ENCODE peak calls at places on chromosomes 2 and 18, in four cellular contexts. B is heart right ventricle, Q is lower leg skin, Z is tibial nerve. V is an unnamed sample.

GRCh38 chr2:11482473-11483031 is 16.6 kb upstream of the E2F6 start:
- DNase-seq in B (peak), Z (no peak), Q (no peak), V (peak)

GRCh38 chr2:231680992-231681852 is 27.1 kb upstream of the PTMA start:
- DNase-seq in B (peak), Q (no peak), Z (peak), V (peak)

GRCh38 chr2:121330921-121331320 is 45.9 kb upstream of the TFCP2L1 start:
- DNase-seq in Z (no peak), Q (no peak), B (no peak), V (no peak)

GRCh38 chr2:128654404-128654803 is 335.7 kb upstream of the HS6ST1 start:
- DNase-seq in Q (no peak), Z (no peak), B (no peak), V (no peak)

GRCh38 chr2:229563388-229563787 is 151.0 kb downstream of the DNER start:
- DNase-seq in Z (no peak), B (no peak), Q (no peak), V (no peak)

GRCh38 chr2:172181840-172182239 is 79.1 kb upstream of the DLX2 start:
- DNase-seq in B (no peak), Q (no peak), Z (no peak), V (no peak)

GRCh38 chr18:59957957-59958356 is 58.2 kb downstream of the PMAIP1 start:
- DNase-seq in Q (peak), B (peak), Z (no peak), V (no peak)

GRCh38 chr2:4502230-4502843 is 799.0 kb downstream of the DCDC2C start:
- DNase-seq in Z (no peak), B (no peak), Q (no peak), V (no peak)

GRCh38 chr2:28360066-28360741 is 32.5 kb upstream of the FOSL2 start:
- DNase-seq in Q (no peak), Z (no peak), B (no peak), V (no peak)

GRCh38 chr2:189913851-189914250 is 129.6 kb downstream of the PMS1 start:
- DNase-seq in B (no peak), Q (no peak), Z (no peak), V (no peak)

GRCh38 chr2:31304831-31305230 is 70.9 kb downstream of the EHD3 start:
- DNase-seq in Z (no peak), B (no peak), Q (no peak), V (no peak)
- TF ChIP-seq CTCF in Z (no peak), B (no peak), Q (no peak), V (no peak)

GRCh38 chr2:62787381-62787780 is 81.9 kb downstream of the EHBP1 start:
- DNase-seq in Z (no peak), B (no peak), Q (no peak), V (no peak)
- TF ChIP-seq CTCF in Z (no peak), B (no peak), Q (no peak), V (no peak)

GRCh38 chr2:173282795-173283545 is 71.7 kb upstream of the CDCA7 start:
- DNase-seq in B (no peak), Z (no peak), Q (peak), V (no peak)
- TF ChIP-seq CTCF in B (no peak), Z (no peak), Q (no peak), V (no peak)

GRCh38 chr2:195664528-195664927 is 7.5 kb downstream of the SLC39A10 start:
- DNase-seq in B (no peak), Q (no peak), Z (no peak), V (no peak)
- TF ChIP-seq CTCF in B (no peak), Q (no peak), Z (no peak), V (no peak)